ENCODE peak calls at places on chromosome 21, in ten cellular contexts. One of them, this sample, is unnamed. For H3K4me1, the result is how much of the 10 kb centered on the place peaks cover.

GRCh38 chr21:44267655-44268142 is 6.0 kb upstream of the DNMT3L start:
- DNase-seq in stomach: no peak
- DNase-seq in OCI-LY7: peak
- DNase-seq in thyroid gland: no peak
- DNase-seq in endodermal cell: peak
- DNase-seq in left ventricle myocardium inferior: no peak
- DNase-seq in cardiac muscle cell: no peak
- DNase-seq in heart right ventricle: no peak
- DNase-seq in lower lobe of right lung: no peak
- DNase-seq in heart left ventricle: no peak
- DNase-seq in this sample: no peak

GRCh38 chr21:42756580-42757250 is 103.3 kb downstream of the PDE9A start:
- DNase-seq in stomach: no peak
- DNase-seq in OCI-LY7: no peak
- DNase-seq in thyroid gland: no peak
- DNase-seq in endodermal cell: no peak
- DNase-seq in left ventricle myocardium inferior: no peak
- DNase-seq in cardiac muscle cell: no peak
- DNase-seq in heart right ventricle: no peak
- DNase-seq in lower lobe of right lung: peak
- DNase-seq in heart left ventricle: no peak
- DNase-seq in this sample: no peak

GRCh38 chr21:26751305-26751704 is 93.9 kb downstream of the ADAMTS1 start:
- DNase-seq in stomach: no peak
- DNase-seq in OCI-LY7: no peak
- DNase-seq in thyroid gland: no peak
- DNase-seq in endodermal cell: no peak
- DNase-seq in left ventricle myocardium inferior: no peak
- DNase-seq in cardiac muscle cell: no peak
- DNase-seq in heart right ventricle: no peak
- DNase-seq in lower lobe of right lung: no peak
- DNase-seq in heart left ventricle: no peak
- DNase-seq in this sample: no peak

GRCh38 chr21:45848352-45848751 is 133.2 kb upstream of the COL6A1 start:
- DNase-seq in stomach: no peak
- DNase-seq in OCI-LY7: no peak
- DNase-seq in thyroid gland: no peak
- DNase-seq in endodermal cell: no peak
- DNase-seq in left ventricle myocardium inferior: no peak
- DNase-seq in cardiac muscle cell: no peak
- DNase-seq in heart right ventricle: no peak
- DNase-seq in lower lobe of right lung: no peak
- DNase-seq in heart left ventricle: no peak
- DNase-seq in this sample: no peak

GRCh38 chr21:27298465-27298864 is 331.6 kb upstream of the ADAMTS5 start:
- DNase-seq in stomach: no peak
- DNase-seq in OCI-LY7: no peak
- DNase-seq in thyroid gland: no peak
- DNase-seq in endodermal cell: no peak
- DNase-seq in left ventricle myocardium inferior: no peak
- DNase-seq in cardiac muscle cell: no peak
- DNase-seq in heart right ventricle: no peak
- DNase-seq in lower lobe of right lung: no peak
- DNase-seq in heart left ventricle: no peak
- DNase-seq in this sample: peak

GRCh38 chr21:31973402-31973944 is 100.7 kb downstream of the HUNK start:
- DNase-seq in stomach: no peak
- DNase-seq in OCI-LY7: no peak
- DNase-seq in thyroid gland: no peak
- DNase-seq in endodermal cell: no peak
- DNase-seq in left ventricle myocardium inferior: no peak
- DNase-seq in cardiac muscle cell: no peak
- DNase-seq in heart right ventricle: no peak
- DNase-seq in lower lobe of right lung: no peak
- DNase-seq in heart left ventricle: no peak
- DNase-seq in this sample: no peak

GRCh38 chr21:18914570-18914969 is 511.0 kb upstream of the TMPRSS15 start:
- DNase-seq in stomach: no peak
- DNase-seq in OCI-LY7: no peak
- DNase-seq in thyroid gland: no peak
- DNase-seq in endodermal cell: no peak
- DNase-seq in left ventricle myocardium inferior: no peak
- DNase-seq in cardiac muscle cell: no peak
- DNase-seq in heart right ventricle: no peak
- DNase-seq in lower lobe of right lung: no peak
- DNase-seq in heart left ventricle: no peak
- DNase-seq in this sample: no peak

GRCh38 chr21:43911015-43911934 is 46.3 kb downstream of the AGPAT3 start:
- DNase-seq in stomach: no peak
- DNase-seq in OCI-LY7: no peak
- DNase-seq in thyroid gland: peak
- DNase-seq in endodermal cell: no peak
- DNase-seq in left ventricle myocardium inferior: no peak
- DNase-seq in cardiac muscle cell: no peak
- DNase-seq in heart right ventricle: peak
- DNase-seq in lower lobe of right lung: peak
- DNase-seq in heart left ventricle: no peak
- DNase-seq in this sample: peak

GRCh38 chr21:43355196-43355924 is 71.6 kb downstream of the SIK1 start:
- DNase-seq in stomach: no peak
- DNase-seq in OCI-LY7: peak
- DNase-seq in thyroid gland: no peak
- DNase-seq in endodermal cell: no peak
- DNase-seq in left ventricle myocardium inferior: no peak
- DNase-seq in cardiac muscle cell: no peak
- DNase-seq in heart right ventricle: peak
- DNase-seq in lower lobe of right lung: no peak
- DNase-seq in heart left ventricle: no peak
- DNase-seq in this sample: no peak

GRCh38 chr21:45207839-45208626 is 79.7 kb downstream of the POFUT2 start:
- DNase-seq in stomach: no peak
- DNase-seq in OCI-LY7: no peak
- DNase-seq in thyroid gland: no peak
- DNase-seq in endodermal cell: no peak
- DNase-seq in left ventricle myocardium inferior: no peak
- DNase-seq in cardiac muscle cell: no peak
- DNase-seq in heart right ventricle: no peak
- DNase-seq in lower lobe of right lung: no peak
- DNase-seq in heart left ventricle: no peak
- DNase-seq in this sample: no peak

GRCh38 chr21:42653492-42654061 is at the start of gene PDE9A:
- DNase-seq in stomach: no peak
- DNase-seq in OCI-LY7: peak
- DNase-seq in thyroid gland: peak
- DNase-seq in endodermal cell: peak
- DNase-seq in left ventricle myocardium inferior: no peak
- DNase-seq in cardiac muscle cell: peak
- DNase-seq in heart right ventricle: peak
- DNase-seq in lower lobe of right lung: peak
- DNase-seq in heart left ventricle: peak
- DNase-seq in this sample: no peak

GRCh38 chr21:42414928-42415769 is 11.4 kb downstream of the UBASH3A start:
- DNase-seq in stomach: peak
- DNase-seq in OCI-LY7: no peak
- DNase-seq in thyroid gland: peak
- DNase-seq in endodermal cell: no peak
- DNase-seq in left ventricle myocardium inferior: no peak
- DNase-seq in cardiac muscle cell: no peak
- DNase-seq in heart right ventricle: no peak
- DNase-seq in lower lobe of right lung: no peak
- DNase-seq in heart left ventricle: no peak
- DNase-seq in this sample: peak

DNA sequence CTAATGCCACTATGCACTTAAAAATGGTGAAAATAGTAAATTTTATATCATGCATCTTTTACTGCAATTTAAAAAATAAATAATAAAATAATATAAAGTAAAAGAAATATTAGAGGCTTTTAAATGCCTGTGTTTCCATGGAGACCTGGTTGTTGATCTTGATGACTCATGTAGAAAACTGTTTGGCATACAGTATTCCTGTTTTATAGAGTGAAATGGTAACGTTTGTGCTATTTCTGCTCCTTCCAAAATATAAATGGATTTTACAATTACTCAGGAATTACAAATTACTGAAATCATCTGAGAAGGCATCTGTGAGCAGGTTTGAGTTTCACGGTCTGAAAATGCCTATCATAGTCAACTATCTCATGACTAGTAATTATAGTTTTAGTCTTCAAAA is 98.4 kb upstream of the USP25 start:
- DNase-seq in stomach: no peak
- DNase-seq in OCI-LY7: no peak
- DNase-seq in thyroid gland: no peak
- DNase-seq in endodermal cell: no peak
- DNase-seq in left ventricle myocardium inferior: no peak
- DNase-seq in cardiac muscle cell: no peak
- DNase-seq in heart right ventricle: no peak
- DNase-seq in lower lobe of right lung: no peak
- DNase-seq in heart left ventricle: no peak
- DNase-seq in this sample: no peak
- H3K4me1 ChIP-seq in stomach: under half
- H3K4me1 ChIP-seq in OCI-LY7: under half
- H3K4me1 ChIP-seq in thyroid gland: under half
- H3K4me1 ChIP-seq in endodermal cell: under half
- H3K4me1 ChIP-seq in left ventricle myocardium inferior: under half
- H3K4me1 ChIP-seq in cardiac muscle cell: under half
- H3K4me1 ChIP-seq in heart right ventricle: under half
- H3K4me1 ChIP-seq in lower lobe of right lung: under half
- H3K4me1 ChIP-seq in heart left ventricle: under half
- H3K4me1 ChIP-seq in this sample: under half

DNA sequence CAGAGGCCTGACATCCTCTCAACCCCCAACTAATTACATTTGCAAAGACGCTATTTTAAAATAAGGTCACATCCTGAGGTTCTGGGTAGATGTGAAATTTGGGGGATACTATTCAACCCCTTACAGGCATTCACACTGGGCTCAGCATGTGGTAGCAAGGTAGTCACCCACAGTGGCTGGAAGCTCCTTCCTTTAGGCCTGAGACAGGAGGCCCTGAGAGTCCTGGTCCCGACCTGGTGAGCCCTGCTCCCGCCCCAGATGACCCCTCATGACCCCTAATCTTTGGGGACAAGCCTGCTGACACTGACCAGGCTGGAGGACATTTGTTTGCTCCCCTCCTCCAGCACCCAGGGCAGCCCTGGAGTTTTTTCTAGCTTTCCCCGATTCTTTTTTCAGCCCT is 225.9 kb downstream of the DYRK1A start:
- DNase-seq in stomach: no peak
- DNase-seq in OCI-LY7: no peak
- DNase-seq in thyroid gland: no peak
- DNase-seq in endodermal cell: peak
- DNase-seq in left ventricle myocardium inferior: no peak
- DNase-seq in cardiac muscle cell: no peak
- DNase-seq in heart right ventricle: no peak
- DNase-seq in lower lobe of right lung: no peak
- DNase-seq in heart left ventricle: no peak
- DNase-seq in this sample: no peak
- H3K27ac ChIP-seq in stomach: no peak
- H3K27ac ChIP-seq in OCI-LY7: no peak
- H3K27ac ChIP-seq in thyroid gland: no peak
- H3K27ac ChIP-seq in endodermal cell: peak
- H3K27ac ChIP-seq in left ventricle myocardium inferior: peak
- H3K27ac ChIP-seq in cardiac muscle cell: no peak
- H3K27ac ChIP-seq in heart right ventricle: no peak
- H3K27ac ChIP-seq in lower lobe of right lung: no peak
- H3K27ac ChIP-seq in heart left ventricle: no peak
- H3K27ac ChIP-seq in this sample: no peak

DNA sequence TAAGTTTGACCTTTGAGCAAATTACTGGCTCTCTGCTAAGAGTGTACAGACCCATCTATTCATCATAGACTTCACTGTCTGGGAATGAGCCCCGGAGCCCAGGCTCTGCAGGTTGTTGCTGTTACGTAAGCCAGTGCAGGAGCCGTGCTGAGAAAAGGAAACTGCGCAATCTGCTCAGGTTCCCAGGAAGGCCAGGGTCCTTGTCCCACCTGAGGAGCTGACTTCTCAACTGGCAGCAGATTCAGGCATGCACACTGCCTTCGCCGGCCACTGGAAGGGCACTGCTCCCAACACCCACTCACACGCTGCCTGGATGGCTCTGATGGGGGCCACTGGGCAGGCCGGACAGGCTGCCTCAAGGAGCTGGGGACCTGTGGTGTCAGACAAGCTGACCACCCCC is 19.5 kb downstream of the RCAN1 start:
- DNase-seq in stomach: no peak
- DNase-seq in OCI-LY7: no peak
- DNase-seq in thyroid gland: no peak
- DNase-seq in endodermal cell: no peak
- DNase-seq in left ventricle myocardium inferior: no peak
- DNase-seq in cardiac muscle cell: no peak
- DNase-seq in heart right ventricle: no peak
- DNase-seq in lower lobe of right lung: no peak
- DNase-seq in heart left ventricle: no peak
- DNase-seq in this sample: no peak
- H3K4me1 ChIP-seq in stomach: half or more
- H3K4me1 ChIP-seq in OCI-LY7: under half
- H3K4me1 ChIP-seq in thyroid gland: under half
- H3K4me1 ChIP-seq in endodermal cell: under half
- H3K4me1 ChIP-seq in left ventricle myocardium inferior: half or more
- H3K4me1 ChIP-seq in cardiac muscle cell: under half
- H3K4me1 ChIP-seq in heart right ventricle: half or more
- H3K4me1 ChIP-seq in lower lobe of right lung: under half
- H3K4me1 ChIP-seq in heart left ventricle: under half
- H3K4me1 ChIP-seq in this sample: under half

GRCh38 chr21:38989097-38989744 is 183.5 kb downstream of the ETS2 start:
- DNase-seq in stomach: no peak
- DNase-seq in OCI-LY7: no peak
- DNase-seq in thyroid gland: no peak
- DNase-seq in endodermal cell: no peak
- DNase-seq in left ventricle myocardium inferior: no peak
- DNase-seq in cardiac muscle cell: no peak
- DNase-seq in heart right ventricle: no peak
- DNase-seq in lower lobe of right lung: no peak
- DNase-seq in heart left ventricle: no peak
- DNase-seq in this sample: no peak

GRCh38 chr21:38988211-38989096 is 182.7 kb downstream of the ETS2 start:
- DNase-seq in stomach: no peak
- DNase-seq in OCI-LY7: no peak
- DNase-seq in thyroid gland: no peak
- DNase-seq in endodermal cell: peak
- DNase-seq in left ventricle myocardium inferior: no peak
- DNase-seq in cardiac muscle cell: no peak
- DNase-seq in heart right ventricle: no peak
- DNase-seq in lower lobe of right lung: no peak
- DNase-seq in heart left ventricle: no peak
- DNase-seq in this sample: peak

GRCh38 chr21:38990424-38990794 is 184.7 kb downstream of the ETS2 start:
- DNase-seq in stomach: peak
- DNase-seq in OCI-LY7: no peak
- DNase-seq in thyroid gland: no peak
- DNase-seq in endodermal cell: peak
- DNase-seq in left ventricle myocardium inferior: no peak
- DNase-seq in cardiac muscle cell: no peak
- DNase-seq in heart right ventricle: no peak
- DNase-seq in lower lobe of right lung: no peak
- DNase-seq in heart left ventricle: no peak
- DNase-seq in this sample: no peak

GRCh38 chr21:38987551-38988210 is 182.0 kb downstream of the ETS2 start:
- DNase-seq in stomach: no peak
- DNase-seq in OCI-LY7: no peak
- DNase-seq in thyroid gland: peak
- DNase-seq in endodermal cell: no peak
- DNase-seq in left ventricle myocardium inferior: no peak
- DNase-seq in cardiac muscle cell: no peak
- DNase-seq in heart right ventricle: no peak
- DNase-seq in lower lobe of right lung: no peak
- DNase-seq in heart left ventricle: no peak
- DNase-seq in this sample: peak

GRCh38 chr21:38989745-38990423 is 184.2 kb downstream of the ETS2 start:
- DNase-seq in stomach: peak
- DNase-seq in OCI-LY7: no peak
- DNase-seq in thyroid gland: peak
- DNase-seq in endodermal cell: no peak
- DNase-seq in left ventricle myocardium inferior: no peak
- DNase-seq in cardiac muscle cell: peak
- DNase-seq in heart right ventricle: no peak
- DNase-seq in lower lobe of right lung: no peak
- DNase-seq in heart left ventricle: no peak
- DNase-seq in this sample: no peak
- H3K27ac ChIP-seq in stomach: peak
- H3K27ac ChIP-seq in OCI-LY7: no peak
- H3K27ac ChIP-seq in thyroid gland: peak
- H3K27ac ChIP-seq in endodermal cell: peak
- H3K27ac ChIP-seq in left ventricle myocardium inferior: peak
- H3K27ac ChIP-seq in cardiac muscle cell: peak
- H3K27ac ChIP-seq in heart right ventricle: peak
- H3K27ac ChIP-seq in lower lobe of right lung: peak
- H3K27ac ChIP-seq in heart left ventricle: peak
- H3K27ac ChIP-seq in this sample: no peak

This sample was measured in testis.